ENCODE peak calls at places on chromosomes 2 and 18, in four cellular contexts. L, M, U and N are unnamed samples.

GRCh38 chr2:17558053-17558452 is 17.6 kb downstream of the VSNL1 start:
- DNase-seq in L (no peak), M (no peak), U (no peak), N (no peak)

GRCh38 chr2:229927817-229928321 is 5.6 kb downstream of the FBXO36 start:
- DNase-seq in U (no peak), M (no peak), L (no peak), N (no peak)

GRCh38 chr2:15630958-15631719 is 39.5 kb downstream of the DDX1 start:
- DNase-seq in L (no peak), M (no peak), U (no peak), N (no peak)

GRCh38 chr2:8573234-8573941 is 108.5 kb upstream of the ID2 start:
- DNase-seq in M (no peak), U (peak), L (no peak), N (peak)

GRCh38 chr2:17879137-17879912 is 858 bp downstream of the KCNS3 start:
- DNase-seq in U (peak), M (peak), L (no peak), N (peak)

GRCh38 chr2:184162426-184162825 is 435.9 kb upstream of the ZNF804A start:
- DNase-seq in L (no peak), M (no peak), U (no peak), N (no peak)

GRCh38 chr2:39620067-39620466 is 45.6 kb upstream of the TMEM178A start:
- DNase-seq in M (no peak), L (no peak), U (no peak), N (peak)

GRCh38 chr2:238523158-238524110 is 96.7 kb downstream of the ASB1 start:
- DNase-seq in L (no peak), U (no peak), M (peak), N (no peak)

GRCh38 chr18:6557470-6558245 is 142.9 kb upstream of the L3MBTL4 start:
- DNase-seq in U (no peak), M (no peak), L (no peak), N (peak)

GRCh38 chr2:95270541-95271081 is 3.6 kb upstream of the PROM2 start:
- DNase-seq in L (no peak), U (peak), M (no peak), N (no peak)

GRCh38 chr2:199459286-199460100 is 1.8 kb upstream of the SATB2 start:
- DNase-seq in U (peak), M (peak), L (peak), N (peak)

GRCh38 chr2:64522843-64523428 is 1.2 kb upstream of the AFTPH start:
- DNase-seq in L (peak), U (no peak), M (peak), N (peak)

GRCh38 chr2:85999131-85999831 is 106.4 kb downstream of the POLR1A start:
- DNase-seq in U (no peak), M (no peak), L (no peak), N (no peak)

GRCh38 chr2:188117706-188118105 is 174.0 kb upstream of the GULP1 start:
- DNase-seq in L (no peak), M (no peak), U (no peak), N (no peak)

GRCh38 chr18:48409591-48410094 is 460 bp upstream of the ZBTB7C start:
- DNase-seq in U (peak), M (peak), L (no peak), N (peak)

GRCh38 chr18:37553633-37554398 is 11.8 kb downstream of the CELF4 start:
- DNase-seq in M (no peak), L (no peak), U (peak), N (no peak)

GRCh38 chr2:196992466-196992865 is 66.0 kb upstream of the PGAP1 start:
- DNase-seq in L (no peak), M (no peak), U (no peak), N (peak)

GRCh38 chr18:6976935-6977334 is 140.7 kb downstream of the LAMA1 start:
- DNase-seq in U (no peak), L (no peak), M (no peak), N (no peak)

GRCh38 chr2:176892818-176893217 is 319.8 kb upstream of the HNRNPA3 start:
- DNase-seq in U (no peak), M (no peak), L (no peak), N (peak)

GRCh38 chr2:11907178-11907577 is 160.7 kb downstream of the LPIN1 start:
- DNase-seq in M (no peak), L (no peak), U (no peak), N (no peak)

GRCh38 chr18:52227536-52227935 is 112.5 kb upstream of the DCC start:
- DNase-seq in U (no peak), L (no peak), M (no peak), N (no peak)

GRCh38 chr2:74004212-74005182 is 19.8 kb downstream of the TET3 start:
- DNase-seq in M (no peak), U (peak), L (no peak), N (no peak)

GRCh38 chr18:58049000-58049688 is 5.1 kb downstream of the NEDD4L start:
- DNase-seq in M (no peak), U (no peak), L (no peak), N (no peak)

GRCh38 chr2:128467321-128467901 is 148.7 kb upstream of the HS6ST1 start:
- DNase-seq in M (no peak), L (no peak), U (peak), N (no peak)

GRCh38 chr2:166632616-166633015 is 138.6 kb upstream of the SCN7A start:
- DNase-seq in M (no peak), U (no peak), L (no peak), N (peak)

GRCh38 chr18:47601608-47602272 is 328.7 kb downstream of the SMAD2 start:
- DNase-seq in U (no peak), L (no peak), M (no peak), N (no peak)

GRCh38 chr18:55384551-55385275 is 203.3 kb downstream of the TCF4 start:
- DNase-seq in U (no peak), M (peak), L (no peak), N (peak)

GRCh38 chr2:151771599-151772358 is 37.5 kb upstream of the NEB start:
- DNase-seq in L (no peak), U (no peak), M (no peak), N (no peak)